ENCODE peak calls at places on chromosome 3, in five cellular contexts. X is astrocyte of the cerebellum, J is heart left ventricle, S is type B pancreatic cell, P is left ventricle myocardium inferior. E is an unnamed sample.

GRCh38 chr3:42712716-42713372 is 10.2 kb upstream of the HHATL start:
- DNase-seq in X (no peak), J (no peak), S (peak; percentile 52), P (no peak), E (peak; percentile 77)

GRCh38 chr3:151770941-151771340 is 37.2 kb downstream of the AADACL2 start:
- DNase-seq in X (peak; percentile 9), J (peak; percentile 67), S (no peak), P (peak; percentile 73), E (no peak)

GRCh38 chr3:37627951-37628620 is 233.6 kb upstream of the CTDSPL start:
- DNase-seq in X (no peak), J (no peak), S (no peak), P (no peak), E (no peak)

GRCh38 chr3:129010316-129010956 is 9.3 kb downstream of the EFCC1 start:
- DNase-seq in X (no peak), J (no peak), S (no peak), P (no peak), E (no peak)

GRCh38 chr3:195895078-195895899 is 13.1 kb downstream of the TNK2 start:
- DNase-seq in X (no peak), J (peak; percentile 42), S (no peak), P (peak; percentile 49), E (no peak)

GRCh38 chr3:185103359-185104127 is 49.3 kb downstream of the C3orf70 start:
- DNase-seq in X (no peak), J (no peak), S (no peak), P (no peak), E (no peak)

GRCh38 chr3:47394140-47394855 is 13.5 kb downstream of the PTPN23 start:
- DNase-seq in X (no peak), J (no peak), S (no peak), P (no peak), E (no peak)

GRCh38 chr3:50534721-50535330 is 31.4 kb upstream of the CACNA2D2 start:
- DNase-seq in X (no peak), J (no peak), S (no peak), P (no peak), E (no peak)

GRCh38 chr3:192482809-192483208 is 244.5 kb downstream of the FGF12 start:
- DNase-seq in X (no peak), J (no peak), S (no peak), P (no peak), E (no peak)

GRCh38 chr3:147471741-147472140 is 62.6 kb downstream of the ZIC1 start:
- DNase-seq in X (no peak), J (no peak), S (no peak), P (no peak), E (no peak)

GRCh38 chr3:14546041-14546440 is 5.9 kb upstream of the GRIP2 start:
- DNase-seq in X (no peak), J (no peak), S (no peak), P (no peak), E (no peak)

GRCh38 chr3:40055956-40056355 is 246.5 kb downstream of the MYRIP start:
- DNase-seq in X (no peak), J (no peak), S (no peak), P (no peak), E (no peak)

GRCh38 chr3:186176382-186176990 is 67.6 kb upstream of the ETV5 start:
- DNase-seq in X (no peak), J (no peak), S (peak; percentile 20), P (no peak), E (peak; percentile 27)

GRCh38 chr3:184466413-184466960 is 86.6 kb downstream of the CHRD start:
- DNase-seq in X (no peak), J (peak; percentile 65), S (no peak), P (peak; percentile 66), E (peak; percentile 59)

GRCh38 chr3:170585008-170585936 is 603 bp downstream of the SLC7A14 start:
- DNase-seq in X (no peak), J (no peak), S (peak; percentile 71), P (no peak), E (no peak)

GRCh38 chr3:139797724-139798343 is 120.1 kb upstream of the NMNAT3 start:
- DNase-seq in X (peak; percentile 36), J (no peak), S (peak; percentile 76), P (no peak), E (no peak)

GRCh38 chr3:14352002-14352627 is 50.3 kb upstream of the SLC6A6 start:
- DNase-seq in X (no peak), J (no peak), S (no peak), P (no peak), E (no peak)

GRCh38 chr3:45772341-45773035 is 23.8 kb downstream of the SLC6A20 start:
- DNase-seq in X (no peak), J (no peak), S (peak; percentile 60), P (no peak), E (peak; percentile 73)

GRCh38 chr3:31185004-31185357 is 290.5 kb upstream of the GADL1 start:
- DNase-seq in X (no peak), J (no peak), S (no peak), P (no peak), E (no peak)

GRCh38 chr3:195769551-195769950 is 42.2 kb downstream of the MUC4 start:
- DNase-seq in X (no peak), J (no peak), S (no peak), P (no peak), E (no peak)

GRCh38 chr3:138940446-138940845 is 6.5 kb downstream of the FOXL2 start:
- DNase-seq in X (no peak), J (no peak), S (no peak), P (no peak), E (no peak)

GRCh38 chr3:47243748-47244147 is 38.9 kb downstream of the KIF9 start:
- DNase-seq in X (no peak), J (no peak), S (no peak), P (no peak), E (no peak)

GRCh38 chr3:5122741-5123706 is 932 bp downstream of the ARL8B start:
- DNase-seq in X (peak; percentile 48), J (peak; percentile 23), S (no peak), P (peak; percentile 19), E (no peak)

GRCh38 chr3:149581248-149581647 is 76.6 kb downstream of the WWTR1 start:
- DNase-seq in X (no peak), J (no peak), S (no peak), P (no peak), E (no peak)

GRCh38 chr3:39254806-39255449 is 24.9 kb downstream of the CX3CR1 start:
- DNase-seq in X (no peak), J (no peak), S (no peak), P (no peak), E (no peak)

GRCh38 chr3:24686764-24687163 is 192.1 kb upstream of the THRB start:
- DNase-seq in X (peak; percentile 79), J (no peak), S (no peak), P (no peak), E (no peak)

GRCh38 chr3:172666873-172667694 is 43.8 kb downstream of the NCEH1 start:
- DNase-seq in X (peak; percentile 86), J (peak; percentile 76), S (peak; percentile 74), P (peak; percentile 54), E (peak; percentile 88)

GRCh38 chr3:155241559-155241958 is 51.9 kb downstream of the STRIT1 start:
- DNase-seq in X (no peak), J (no peak), S (no peak), P (no peak), E (no peak)

GRCh38 chr3:48372862-48373435 is 930 bp downstream of the FBXW12 start:
- DNase-seq in X (no peak), J (no peak), S (no peak), P (no peak), E (no peak)

GRCh38 chr3:113696658-113697191 is 283 bp upstream of the USF3 start:
- DNase-seq in X (peak; percentile 98), J (peak; percentile 99), S (peak; percentile 99), P (peak; percentile 99), E (peak; percentile 99)
- TF ChIP-seq CTCF in X (no peak), J (peak; percentile 54), S (no peak), P (peak; percentile 38), E (peak; percentile 36)

GRCh38 chr3:137071104-137071503 is 113.3 kb downstream of the IL20RB start:
- DNase-seq in X (no peak), J (no peak), S (no peak), P (no peak), E (no peak)

GRCh38 chr3:137079572-137079971 is 121.8 kb downstream of the IL20RB start:
- DNase-seq in X (no peak), J (no peak), S (no peak), P (no peak), E (no peak)

DNA sequence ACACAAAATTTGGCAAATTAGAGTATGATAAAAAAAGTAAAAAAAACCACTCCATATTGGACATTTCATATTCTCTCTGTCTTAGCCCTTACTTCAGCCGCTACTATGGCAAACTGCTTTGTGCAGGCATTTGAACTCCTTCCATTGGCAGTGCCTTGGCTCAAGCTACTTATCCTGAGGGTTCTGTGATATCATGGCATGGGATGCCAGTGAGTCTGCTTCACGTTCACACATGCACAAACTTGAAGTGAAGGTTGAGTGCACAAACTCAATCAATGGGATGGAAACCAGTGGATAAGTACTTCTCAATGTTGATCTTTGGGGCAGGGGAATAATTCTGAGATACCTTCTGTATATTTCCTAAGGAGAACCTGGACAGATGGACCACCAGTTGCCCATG is 117.2 kb downstream of the IL20RB start:
- DNase-seq in X (no peak), J (no peak), S (no peak), P (no peak), E (no peak)
- TF ChIP-seq CTCF in X (no peak), J (no peak), S (no peak), P (no peak), E (no peak)

GRCh38 chr3:143119974-143120715 is 574 bp downstream of the CHST2 start:
- DNase-seq in X (no peak), J (peak; percentile 20), S (peak; percentile 72), P (peak; percentile 28), E (peak; percentile 85)

GRCh38 chr3:143119009-143119914 is at the start of gene CHST2:
- DNase-seq in X (peak; percentile 35), J (peak; percentile 74), S (peak; percentile 84), P (peak; percentile 72), E (peak; percentile 91)

GRCh38 chr3:143122089-143122430 is 2.5 kb downstream of the CHST2 start:
- DNase-seq in X (no peak), J (no peak), S (no peak), P (no peak), E (no peak)

GRCh38 chr3:143121240-143122088 is 1.9 kb downstream of the CHST2 start:
- DNase-seq in X (no peak), J (peak; percentile 57), S (peak; percentile 71), P (peak; percentile 40), E (peak; percentile 85)

GRCh38 chr3:143120716-143121239 is 1.2 kb downstream of the CHST2 start:
- DNase-seq in X (no peak), J (no peak), S (peak; percentile 70), P (no peak), E (no peak)
- TF ChIP-seq CTCF in X (no peak), J (no peak), S (no peak), P (no peak), E (no peak)

GRCh38 chr3:120177907-120178306 is 83.7 kb upstream of the GSK3B start:
- DNase-seq in X (no peak), J (no peak), S (no peak), P (no peak), E (no peak)

GRCh38 chr3:120173056-120173675 is 78.9 kb upstream of the GSK3B start:
- DNase-seq in X (no peak), J (no peak), S (no peak), P (no peak), E (peak; percentile 54)

GRCh38 chr3:120174811-120175210 is 80.6 kb upstream of the GSK3B start:
- DNase-seq in X (no peak), J (no peak), S (no peak), P (no peak), E (peak; percentile 27)

GRCh38 chr3:120180731-120181412 is 86.6 kb upstream of the GSK3B start:
- DNase-seq in X (no peak), J (no peak), S (no peak), P (no peak), E (peak; percentile 73)

GRCh38 chr3:120177151-120177550 is 82.9 kb upstream of the GSK3B start:
- DNase-seq in X (peak; percentile 24), J (peak; percentile 36), S (peak; percentile 77), P (peak; percentile 28), E (no peak)
- TF ChIP-seq CTCF in X (no peak), J (no peak), S (no peak), P (no peak), E (peak; percentile 9)

E was measured in osteocyte.